ENCODE peak calls at places on chromosome 17, in eight cellular contexts. X is A172; F is hippocampal formation; H is activated CD4-positive, alpha-beta T cell treated with anti-CD3 and anti-CD28 coated beads for 36 hours; I is tibial artery; N is effector memory CD4-positive, alpha-beta T cell; W is activated naive CD4-positive, alpha-beta T cell treated with Interleukin-2 at 50 U/mL for 16 hours; D is CD4-positive, alpha-beta T cell. G is an unnamed sample.

GRCh38 chr17:36937001-36937960 is at the start of gene LHX1:
- DNase-seq in X (no peak), D (no peak), N (no peak), W (peak; percentile 23), F (no peak), H (peak; percentile 46), I (no peak), G (no peak)

GRCh38 chr17:78787444-78787843 is 5.4 kb upstream of the CYTH1 start:
- DNase-seq in N (no peak), D (no peak), H (no peak), W (no peak), F (no peak), X (no peak), I (no peak), G (no peak)

GRCh38 chr17:78357177-78357586 is 2.7 kb downstream of the SOCS3 start:
- DNase-seq in N (no peak), H (peak; percentile 44), I (no peak), W (no peak), F (peak; percentile 38), D (no peak), X (peak; percentile 93), G (no peak)

GRCh38 chr17:27414271-27414670 is 42.0 kb upstream of the KSR1 start:
- DNase-seq in H (no peak), N (no peak), D (no peak), I (no peak), X (peak; percentile 21), W (no peak), F (no peak), G (no peak)

GRCh38 chr17:3418222-3418621 is 7.1 kb downstream of the OR3A3 start:
- DNase-seq in X (no peak), N (no peak), I (no peak), H (no peak), W (no peak), F (no peak), D (no peak), G (no peak)

GRCh38 chr17:66114609-66115008 is 77.3 kb downstream of the CEP112 start:
- DNase-seq in D (no peak), H (no peak), N (no peak), X (no peak), W (no peak), I (no peak), F (no peak), G (no peak)

GRCh38 chr17:83200746-83201145 is 121.3 kb downstream of the METRNL start:
- DNase-seq in H (no peak), N (no peak), F (no peak), W (no peak), D (no peak), I (peak; percentile 22), X (no peak), G (no peak)

GRCh38 chr17:74274060-74274702 is at the start of gene DNAI2:
- DNase-seq in N (peak; percentile 24), I (no peak), W (peak; percentile 37), F (no peak), H (peak; percentile 40), D (no peak), X (no peak), G (no peak)

GRCh38 chr17:44081681-44082080 is 11.1 kb downstream of the G6PC3 start:
- DNase-seq in F (no peak), W (no peak), I (no peak), D (no peak), N (no peak), H (no peak), X (peak; percentile 25), G (no peak)

GRCh38 chr17:33055746-33056145 is 64.1 kb downstream of the SPACA3 start:
- DNase-seq in H (no peak), W (no peak), N (no peak), X (no peak), D (no peak), F (no peak), I (no peak), G (no peak)

GRCh38 chr17:41773731-41774193 is 12.7 kb downstream of the JUP start:
- DNase-seq in X (no peak), W (no peak), D (no peak), F (no peak), I (no peak), N (no peak), H (no peak), G (no peak)

GRCh38 chr17:40981115-40981514 is 3.0 kb downstream of the KRT40 start:
- DNase-seq in N (no peak), I (no peak), X (no peak), H (no peak), D (no peak), W (no peak), F (no peak), G (no peak)

GRCh38 chr17:81710514-81711308 is 1.4 kb upstream of the SLC25A10 start:
- DNase-seq in F (no peak), D (no peak), X (no peak), H (peak; percentile 57), W (no peak), I (no peak), N (no peak), G (no peak)

GRCh38 chr17:71975331-71975801 is 145.5 kb upstream of the SOX9 start:
- DNase-seq in I (peak; percentile 76), N (no peak), F (peak; percentile 13), D (no peak), X (peak; percentile 64), W (no peak), H (no peak), G (no peak)

GRCh38 chr17:33039874-33040273 is 48.2 kb downstream of the SPACA3 start:
- DNase-seq in F (no peak), I (no peak), N (no peak), X (peak; percentile 7), D (no peak), W (no peak), H (no peak), G (no peak)

GRCh38 chr17:76500074-76500744 is 1.0 kb downstream of the RHBDF2 start:
- DNase-seq in W (no peak), D (no peak), I (no peak), X (no peak), F (no peak), H (no peak), N (no peak), G (no peak)

GRCh38 chr17:40647549-40648325 is at the start of gene SMARCE1:
- DNase-seq in I (peak; percentile 55), D (peak; percentile 58), F (peak; percentile 68), H (peak; percentile 79), W (peak; percentile 72), X (peak; percentile 43), N (peak; percentile 63), G (peak; percentile 71)

GRCh38 chr17:44353656-44354331 is 8.7 kb downstream of the GRN start:
- DNase-seq in H (peak; percentile 43), W (peak; percentile 12), X (no peak), N (no peak), I (no peak), F (peak; percentile 12), D (no peak), G (peak; percentile 24)

GRCh38 chr17:77323413-77324171 is 182.8 kb downstream of the SEC14L1 start:
- DNase-seq in W (no peak), X (peak; percentile 81), F (no peak), D (no peak), H (no peak), I (no peak), N (no peak), G (no peak)

GRCh38 chr17:49494937-49495841 is at the start of gene NGFR:
- DNase-seq in F (peak; percentile 59), W (peak; percentile 55), I (no peak), D (no peak), H (peak; percentile 59), N (peak; percentile 46), X (no peak), G (peak; percentile 10)

GRCh38 chr17:8041249-8041928 is 2.5 kb downstream of the ALOX15B start:
- DNase-seq in F (peak; percentile 8), W (peak; percentile 20), D (no peak), N (no peak), I (peak; percentile 66), X (peak; percentile 70), H (peak; percentile 72), G (no peak)

GRCh38 chr17:78935419-78936323 is 10.5 kb upstream of the TIMP2 start:
- DNase-seq in F (no peak), N (no peak), D (no peak), H (no peak), X (peak; percentile 99), I (peak; percentile 88), W (no peak), G (no peak)

GRCh38 chr17:15194859-15195277 is 70.3 kb downstream of the PMP22 start:
- DNase-seq in D (no peak), N (no peak), H (no peak), F (no peak), W (no peak), X (no peak), I (no peak), G (no peak)

GRCh38 chr17:39702901-39703893 is 3.3 kb downstream of the ERBB2 start:
- DNase-seq in W (no peak), H (no peak), F (no peak), I (no peak), D (no peak), X (no peak), N (no peak), G (no peak)

GRCh38 chr17:76139801-76140660 is 1.0 kb downstream of the FOXJ1 start:
- DNase-seq in W (peak; percentile 31), I (no peak), X (no peak), H (peak; percentile 52), F (no peak), D (peak; percentile 29), N (no peak), G (peak; percentile 42)

GRCh38 chr17:83174859-83175550 is 95.6 kb downstream of the METRNL start:
- DNase-seq in I (no peak), D (no peak), W (no peak), F (no peak), N (no peak), H (no peak), X (no peak), G (no peak)

GRCh38 chr17:63477471-63478440 is 895 bp downstream of the ACE start:
- DNase-seq in H (no peak), X (no peak), I (no peak), D (no peak), F (no peak), W (no peak), N (no peak), G (no peak)

GRCh38 chr17:81706757-81707624 is 3.8 kb downstream of the MRPL12 start:
- DNase-seq in W (no peak), X (no peak), D (no peak), N (no peak), I (no peak), H (no peak), F (no peak), G (no peak)

GRCh38 chr17:21495281-21495680 is 119.1 kb downstream of the KCNJ12 start:
- DNase-seq in I (no peak), F (peak; percentile 8), N (no peak), D (no peak), W (no peak), H (no peak), X (no peak), G (no peak)

GRCh38 chr17:40092581-40092980 is 7.8 kb downstream of the NR1D1 start:
- DNase-seq in N (no peak), I (no peak), H (no peak), D (no peak), F (peak; percentile 57), X (no peak), W (no peak), G (no peak)

GRCh38 chr17:19485800-19486340 is 47.8 kb upstream of the SLC47A1 start:
- DNase-seq in F (no peak), I (no peak), H (no peak), N (no peak), D (no peak), W (no peak), X (no peak), G (no peak)

GRCh38 chr17:21251611-21252010 is 1.6 kb downstream of the NATD1 start:
- DNase-seq in D (no peak), F (no peak), I (no peak), H (no peak), W (no peak), N (no peak), X (no peak), G (no peak)

GRCh38 chr17:75036643-75037268 is 10.0 kb downstream of the ATP5PD start:
- DNase-seq in D (peak; percentile 98), X (peak; percentile 51), F (peak; percentile 17), H (peak; percentile 86), N (peak; percentile 86), I (peak; percentile 90), W (peak; percentile 82), G (peak; percentile 95)

GRCh38 chr17:80882926-80883685 is 108.5 kb upstream of the CHMP6 start:
- DNase-seq in X (no peak), N (no peak), F (no peak), H (no peak), I (no peak), W (no peak), D (no peak), G (no peak)

G was measured in T-cell.